ENCODE peak calls at places on chromosomes 6 and 20, in seven cellular contexts. H is OCI-LY7, E is cardiac muscle cell, S is progenitor cell of endocrine pancreas, O is cardiac fibroblast, N is endothelial cell, L is fibroblast of lung. G is an unnamed sample.

GRCh38 chr6:53309059-53309896 is 39.5 kb downstream of the ELOVL5 start:
- DNase-seq in L (peak), O (peak), S (no peak), E (peak), N (no peak), H (peak), G (peak)

GRCh38 chr6:169800668-169801395 is 49.4 kb downstream of the ERMARD start:
- DNase-seq in H (no peak), O (peak), N (no peak), S (peak), L (peak), E (peak), G (peak)

GRCh38 chr6:150271501-150272263 is 97.1 kb upstream of the IYD start:
- DNase-seq in E (no peak), O (no peak), H (no peak), N (no peak), L (peak), S (no peak), G (no peak)

GRCh38 chr20:33415948-33416347 is 14.6 kb upstream of the CDK5RAP1 start:
- DNase-seq in N (peak), S (no peak), O (peak), L (peak), E (peak), H (peak), G (peak)

GRCh38 chr6:41750374-41750773 is 3.2 kb upstream of the PGC start:
- DNase-seq in L (no peak), E (no peak), O (no peak), N (no peak), S (no peak), H (no peak), G (no peak)

GRCh38 chr6:130018830-130019795 is 732 bp downstream of the L3MBTL3 start:
- DNase-seq in H (peak), O (peak), E (peak), N (peak), S (peak), L (peak), G (peak)

GRCh38 chr20:14451458-14451857 is 114.0 kb upstream of the FLRT3 start:
- DNase-seq in O (no peak), N (no peak), H (no peak), E (no peak), L (no peak), S (no peak), G (no peak)

GRCh38 chr20:19660808-19661378 is 97.2 kb upstream of the RIN2 start:
- DNase-seq in L (no peak), O (no peak), H (no peak), E (no peak), S (no peak), N (no peak), G (no peak)

GRCh38 chr6:145506554-145506953 is 228.8 kb downstream of the EPM2A start:
- DNase-seq in E (peak), H (no peak), N (no peak), S (no peak), O (peak), L (peak), G (peak)

GRCh38 chr6:145502417-145502816 is 232.9 kb downstream of the EPM2A start:
- DNase-seq in O (peak), S (no peak), H (no peak), L (no peak), N (no peak), E (peak), G (peak)

GRCh38 chr6:145507251-145507650 is 228.1 kb downstream of the EPM2A start:
- DNase-seq in S (no peak), N (no peak), E (no peak), L (no peak), H (no peak), O (no peak), G (peak)

GRCh38 chr6:145508107-145508506 is 227.2 kb downstream of the EPM2A start:
- DNase-seq in E (peak), O (peak), S (no peak), L (no peak), N (no peak), H (peak), G (peak)
- TF ChIP-seq CTCF in E (peak), O (no peak), S (no peak), L (peak), N (no peak), H (peak), G (peak)

GRCh38 chr6:114310053-114310452 is 32.8 kb downstream of the HS3ST5 start:
- DNase-seq in E (no peak), O (no peak), L (no peak), S (no peak), H (no peak), N (no peak), G (no peak)
- TF ChIP-seq CTCF in E (no peak), O (no peak), L (no peak), S (no peak), H (no peak), N (no peak), G (no peak)

DNA sequence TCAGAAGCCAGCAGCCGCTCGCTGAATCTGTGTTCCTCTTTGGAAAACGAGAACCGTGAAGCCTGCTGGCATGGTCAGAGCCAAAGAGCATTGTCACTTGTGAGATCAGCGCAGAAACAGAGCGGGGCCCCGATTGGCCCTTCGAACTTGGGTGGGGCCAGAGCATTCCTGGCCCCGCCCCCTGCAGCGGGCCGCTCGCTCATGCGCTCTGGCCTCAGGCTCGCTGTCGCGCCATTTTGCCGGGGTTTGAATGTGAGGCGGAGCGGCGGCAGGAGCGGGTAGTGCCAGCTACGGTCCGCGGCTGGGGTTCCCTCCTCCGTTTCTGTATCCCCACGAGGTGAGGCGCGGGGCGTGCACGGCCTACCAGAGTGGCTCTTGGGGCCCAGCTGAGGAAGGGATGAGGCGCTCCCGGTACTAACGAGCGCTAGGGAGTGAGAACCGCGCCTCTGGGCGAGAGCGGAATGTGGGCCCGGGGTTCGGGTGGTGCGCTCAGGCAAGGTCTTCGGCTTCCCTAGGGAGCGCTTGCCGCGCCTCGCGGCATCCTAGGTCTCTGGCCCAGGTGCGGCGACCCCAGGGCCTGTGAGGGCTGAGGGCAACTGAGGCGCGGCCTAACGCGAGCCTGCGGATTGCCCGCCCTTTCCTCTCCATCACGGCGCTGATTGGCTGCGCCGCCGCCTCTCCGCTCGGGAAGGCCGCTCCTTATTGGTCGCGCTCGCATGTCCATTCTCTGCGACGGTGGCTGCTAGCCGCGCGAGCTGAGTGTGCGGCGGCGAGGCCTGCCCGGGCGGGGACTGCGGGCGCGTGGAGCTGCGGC is at the start of gene CSE1L:
- DNase-seq in E (peak), H (peak), L (peak), S (peak), N (peak), O (peak), G (peak)
- TF ChIP-seq CTCF in E (no peak), H (no peak), L (no peak), S (peak), N (no peak), O (no peak), G (no peak)

DNA sequence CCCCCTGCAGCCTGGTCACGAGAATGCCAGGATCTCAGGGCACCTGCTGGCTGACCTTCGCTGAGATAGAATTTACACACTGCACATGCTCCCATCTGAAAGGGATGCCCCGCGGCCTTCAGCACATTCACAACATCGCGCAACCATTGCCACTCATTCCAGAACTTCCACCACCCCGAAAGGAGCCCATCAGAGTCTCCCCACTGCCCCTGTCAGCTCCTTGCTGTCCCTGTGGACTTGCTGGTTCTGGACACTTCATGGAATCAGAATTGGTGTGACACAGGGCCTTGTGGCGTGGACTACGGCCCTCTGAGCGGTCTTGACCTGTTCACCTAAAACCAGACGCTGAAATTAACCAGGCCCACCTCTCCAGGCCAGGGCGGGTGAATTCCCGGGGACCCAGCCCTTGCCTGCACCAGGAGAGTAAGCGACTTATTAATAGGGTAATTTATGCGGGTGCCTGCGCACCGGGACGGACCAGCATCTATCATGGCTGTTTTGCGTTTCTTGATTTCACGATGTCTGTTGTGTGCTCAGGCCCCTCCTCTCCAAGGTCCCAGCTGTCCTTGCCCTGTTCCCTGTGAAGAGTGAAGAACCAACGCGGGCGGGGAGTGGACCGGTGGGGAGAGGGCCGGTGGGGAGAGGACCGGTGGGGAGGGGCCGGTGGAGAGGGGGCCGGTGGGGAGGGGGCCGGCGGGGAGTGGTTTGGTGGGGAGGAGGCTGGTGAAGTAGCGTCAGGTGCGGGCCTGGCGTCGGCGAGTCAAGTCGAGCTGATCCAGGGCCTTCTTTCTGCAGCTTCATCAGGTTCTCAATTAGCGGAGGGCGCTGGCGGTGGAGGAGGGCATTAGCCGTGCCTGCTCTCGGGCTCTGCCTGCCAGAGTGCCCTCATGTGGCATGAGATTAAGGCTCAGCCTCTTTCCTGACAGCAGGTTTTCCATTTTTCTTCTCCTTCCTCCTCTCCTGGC is 20.9 kb upstream of the BHLHE23 start:
- DNase-seq in S (no peak), L (no peak), N (no peak), O (no peak), E (no peak), H (peak), G (peak)
- TF ChIP-seq CTCF in S (no peak), L (no peak), N (no peak), O (no peak), E (no peak), H (no peak), G (no peak)

GRCh38 chr6:77231438-77232305 is 231.6 kb downstream of the HTR1B start:
- DNase-seq in L (no peak), S (no peak), N (no peak), H (no peak), E (peak), O (no peak), G (no peak)

DNA sequence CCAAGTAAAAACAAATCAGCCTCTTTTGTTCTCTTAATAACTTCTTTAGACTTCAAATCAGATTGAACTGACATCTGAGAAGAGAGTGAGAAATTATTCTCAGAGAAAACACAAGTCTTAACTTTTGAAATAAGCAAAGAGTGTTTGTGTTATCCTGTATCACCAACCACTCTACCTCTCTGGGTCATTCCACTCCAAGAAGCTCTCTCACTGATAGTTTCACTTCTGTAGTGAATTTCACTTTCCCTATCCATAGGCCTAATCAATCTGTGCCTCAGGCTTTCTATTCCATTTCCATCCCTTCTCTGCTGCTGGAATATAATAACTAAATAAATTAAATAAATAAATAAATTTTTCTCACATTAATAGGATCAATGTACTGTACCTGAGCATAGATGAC is 235.0 kb downstream of the HTR1B start:
- DNase-seq in O (no peak), E (no peak), H (no peak), N (no peak), L (no peak), S (no peak), G (no peak)
- TF ChIP-seq CTCF in O (no peak), E (no peak), H (no peak), N (no peak), L (no peak), S (no peak), G (no peak)

GRCh38 chr20:50789968-50790650 is 4.8 kb upstream of the BCAS4 start:
- DNase-seq in H (no peak), N (no peak), L (no peak), S (no peak), O (no peak), E (no peak), G (no peak)

GRCh38 chr20:50788868-50789125 is 6.1 kb upstream of the BCAS4 start:
- DNase-seq in H (no peak), L (no peak), E (peak), O (no peak), N (no peak), S (no peak), G (no peak)

GRCh38 chr20:50792708-50793574 is 1.9 kb upstream of the BCAS4 start:
- DNase-seq in H (no peak), S (no peak), E (no peak), N (no peak), L (peak), O (no peak), G (no peak)

GRCh38 chr20:50788045-50788867 is 6.6 kb upstream of the BCAS4 start:
- DNase-seq in L (peak), H (peak), O (peak), N (no peak), E (peak), S (no peak), G (peak)

GRCh38 chr20:50790651-50791277 is 4.1 kb upstream of the BCAS4 start:
- DNase-seq in L (peak), S (peak), H (peak), N (peak), O (peak), E (peak), G (peak)
- TF ChIP-seq CTCF in L (peak), S (peak), H (peak), N (peak), O (peak), E (peak), G (peak)

GRCh38 chr20:11912664-11913415 is 4.9 kb upstream of the BTBD3 start:
- DNase-seq in E (no peak), L (no peak), N (no peak), O (no peak), S (no peak), H (no peak), G (no peak)
- TF ChIP-seq CTCF in E (no peak), L (no peak), N (no peak), O (no peak), S (no peak), H (no peak), G (no peak)

GRCh38 chr6:1611322-1611571 is 1.5 kb downstream of the FOXC1 start:
- DNase-seq in S (no peak), O (peak), N (no peak), L (no peak), H (no peak), E (peak), G (peak)
- TF ChIP-seq CTCF in S (no peak), O (peak), N (no peak), L (peak), H (no peak), E (peak), G (peak)

G was measured in MCF 10A.